ENCODE peak calls at places on chromosomes 7 and 10, in ten cellular contexts. L, P, D, J, H, Y, E, A, R and B are unnamed samples.

GRCh38 chr10:131677671-131678070 is 223.1 kb upstream of the PPP2R2D start:
- DNase-seq in L (no peak), P (no peak), D (no peak), J (no peak), H (no peak), Y (no peak), E (no peak), A (no peak), R (no peak), B (no peak)

GRCh38 chr10:125159932-125160855 is at the start of gene CTBP2:
- DNase-seq in L (no peak), P (peak; percentile 50), D (no peak), J (no peak), H (no peak), Y (peak; percentile 49), E (no peak), A (peak; percentile 55), R (no peak), B (no peak)

GRCh38 chr10:86971146-86971991 is 3.1 kb downstream of the ADIRF start:
- DNase-seq in L (peak; percentile 91), P (peak; percentile 84), D (no peak), J (peak; percentile 75), H (no peak), Y (peak; percentile 75), E (peak; percentile 87), A (peak; percentile 84), R (peak; percentile 76), B (peak; percentile 71)

GRCh38 chr10:60479305-60480020 is 89.8 kb upstream of the ANK3 start:
- DNase-seq in L (no peak), P (peak; percentile 33), D (no peak), J (no peak), H (no peak), Y (no peak), E (no peak), A (no peak), R (no peak), B (no peak)

GRCh38 chr10:4431114-4431862 is 394.7 kb upstream of the AKR1E2 start:
- DNase-seq in L (no peak), P (no peak), D (peak; percentile 49), J (no peak), H (no peak), Y (no peak), E (no peak), A (no peak), R (no peak), B (no peak)

GRCh38 chr7:2539031-2540028 is 16.0 kb downstream of the BRAT1 start:
- DNase-seq in L (no peak), P (no peak), D (no peak), J (no peak), H (no peak), Y (no peak), E (no peak), A (no peak), R (no peak), B (no peak)

GRCh38 chr7:29281782-29282541 is 87.4 kb downstream of the CHN2 start:
- DNase-seq in L (no peak), P (peak; percentile 60), D (no peak), J (no peak), H (no peak), Y (no peak), E (no peak), A (peak; percentile 5), R (no peak), B (no peak)

GRCh38 chr10:101145750-101146391 is 14.8 kb downstream of the TLX1 start:
- DNase-seq in L (no peak), P (no peak), D (no peak), J (no peak), H (no peak), Y (no peak), E (no peak), A (no peak), R (no peak), B (no peak)

GRCh38 chr10:95450188-95450587 is 111.0 kb downstream of the SORBS1 start:
- DNase-seq in L (no peak), P (no peak), D (no peak), J (no peak), H (no peak), Y (no peak), E (no peak), A (no peak), R (no peak), B (no peak)

GRCh38 chr10:132912685-132913558 is 29.4 kb downstream of the CFAP46 start:
- DNase-seq in L (no peak), P (no peak), D (no peak), J (no peak), H (no peak), Y (no peak), E (no peak), A (no peak), R (no peak), B (no peak)

GRCh38 chr7:74017122-74017521 is 10.9 kb upstream of the ELN start:
- DNase-seq in L (no peak), P (no peak), D (no peak), J (no peak), H (no peak), Y (no peak), E (no peak), A (no peak), R (no peak), B (no peak)

GRCh38 chr7:32890010-32890552 is 1.5 kb downstream of the KBTBD2 start:
- DNase-seq in L (no peak), P (peak; percentile 53), D (no peak), J (no peak), H (no peak), Y (no peak), E (no peak), A (peak; percentile 50), R (no peak), B (no peak)

GRCh38 chr7:128904381-128905197 is 5.9 kb downstream of the KCP start:
- DNase-seq in L (no peak), P (peak; percentile 69), D (peak; percentile 15), J (peak; percentile 48), H (peak; percentile 1), Y (no peak), E (no peak), A (peak; percentile 60), R (peak; percentile 75), B (no peak)

GRCh38 chr10:35379226-35380137 is 43.2 kb downstream of the CCNY start:
- DNase-seq in L (peak; percentile 49), P (peak; percentile 93), D (peak; percentile 70), J (peak; percentile 47), H (peak; percentile 47), Y (peak; percentile 10), E (peak; percentile 33), A (peak; percentile 98), R (no peak), B (no peak)

GRCh38 chr10:116071453-116072148 is 201.4 kb downstream of the GFRA1 start:
- DNase-seq in L (no peak), P (no peak), D (no peak), J (no peak), H (no peak), Y (no peak), E (no peak), A (no peak), R (no peak), B (no peak)

GRCh38 chr7:143882020-143882610 is 19.9 kb downstream of the TCAF1 start:
- DNase-seq in L (no peak), P (peak; percentile 43), D (peak; percentile 35), J (peak; percentile 10), H (no peak), Y (no peak), E (no peak), A (peak; percentile 16), R (no peak), B (no peak)

GRCh38 chr10:30510184-30510931 is 76.4 kb downstream of the MAP3K8 start:
- DNase-seq in L (no peak), P (peak; percentile 77), D (peak; percentile 20), J (no peak), H (no peak), Y (peak; percentile 36), E (peak; percentile 55), A (peak; percentile 46), R (no peak), B (peak; percentile 41)

GRCh38 chr10:96724621-96725020 is 4.3 kb upstream of the PIK3AP1 start:
- DNase-seq in L (no peak), P (no peak), D (no peak), J (no peak), H (no peak), Y (no peak), E (no peak), A (no peak), R (no peak), B (no peak)

GRCh38 chr7:132472463-132473120 is 103.7 kb downstream of the PLXNA4 start:
- DNase-seq in L (no peak), P (no peak), D (no peak), J (peak; percentile 11), H (no peak), Y (no peak), E (no peak), A (peak; percentile 65), R (no peak), B (no peak)

GRCh38 chr10:10605551-10606081 is 412.1 kb upstream of the CELF2 start:
- DNase-seq in L (no peak), P (peak; percentile 98), D (no peak), J (peak; percentile 54), H (no peak), Y (no peak), E (no peak), A (peak; percentile 3), R (no peak), B (no peak)

GRCh38 chr7:101636822-101637623 is 7.9 kb upstream of the MYL10 start:
- DNase-seq in L (no peak), P (no peak), D (no peak), J (no peak), H (no peak), Y (no peak), E (no peak), A (no peak), R (no peak), B (no peak)

GRCh38 chr10:79452174-79452611 is 6.8 kb upstream of the ZCCHC24 start:
- DNase-seq in L (no peak), P (no peak), D (no peak), J (no peak), H (no peak), Y (no peak), E (no peak), A (no peak), R (no peak), B (no peak)

GRCh38 chr10:7084255-7085005 is 326.4 kb downstream of the SFMBT2 start:
- DNase-seq in L (no peak), P (no peak), D (no peak), J (no peak), H (no peak), Y (no peak), E (no peak), A (no peak), R (no peak), B (no peak)

GRCh38 chr10:130824230-130825014 is 487.1 kb downstream of the TCERG1L start:
- DNase-seq in L (no peak), P (no peak), D (no peak), J (no peak), H (no peak), Y (no peak), E (no peak), A (no peak), R (no peak), B (no peak)

GRCh38 chr10:60042262-60042661 is 135.9 kb upstream of the CCDC6 start:
- DNase-seq in L (no peak), P (no peak), D (no peak), J (no peak), H (no peak), Y (no peak), E (no peak), A (no peak), R (no peak), B (no peak)

GRCh38 chr10:100808851-100809250 is 63.5 kb downstream of the PAX2 start:
- DNase-seq in L (no peak), P (no peak), D (no peak), J (no peak), H (no peak), Y (no peak), E (no peak), A (no peak), R (no peak), B (no peak)

GRCh38 chr7:17971392-17971791 is 31.1 kb upstream of the SNX13 start:
- DNase-seq in L (no peak), P (peak; percentile 35), D (no peak), J (no peak), H (no peak), Y (no peak), E (no peak), A (peak; percentile 39), R (no peak), B (no peak)

GRCh38 chr10:78764846-78765430 is 303.8 kb upstream of the ZMIZ1 start:
- DNase-seq in L (no peak), P (no peak), D (no peak), J (no peak), H (no peak), Y (no peak), E (no peak), A (no peak), R (no peak), B (no peak)